ENCODE peak calls at places on chromosomes 7 and 10, in ten cellular contexts. H, U, C, R, J, K, E, G, Z and S are unnamed samples. For H3K27me3, the result is how much of the 10 kb centered on the place peaks cover.

GRCh38 chr10:44343836-44344235 is 41.1 kb downstream of the CXCL12 start:
- DNase-seq in H (no peak), U (no peak), C (no peak), R (no peak), J (no peak), K (no peak), E (no peak), G (no peak), Z (no peak), S (no peak)

GRCh38 chr10:130932326-130933007 is 379.1 kb downstream of the TCERG1L start:
- DNase-seq in H (no peak), U (no peak), C (no peak), R (no peak), J (no peak), K (peak), E (no peak), G (no peak), Z (no peak), S (no peak)

GRCh38 chr10:93718937-93719725 is 16.7 kb upstream of the FRA10AC1 start:
- DNase-seq in H (no peak), U (peak), C (no peak), R (no peak), J (no peak), K (no peak), E (no peak), G (no peak), Z (no peak), S (no peak)

GRCh38 chr10:104353325-104354048 is at the start of gene CFAP58:
- DNase-seq in H (peak), U (peak), C (peak), R (peak), J (peak), K (peak), E (peak), G (peak), Z (peak), S (peak)

GRCh38 chr10:21427804-21428481 is 97.5 kb downstream of the SKIDA1 start:
- DNase-seq in H (no peak), U (no peak), C (no peak), R (no peak), J (no peak), K (no peak), E (no peak), G (no peak), Z (no peak), S (no peak)

GRCh38 chr7:94351703-94352102 is 43.0 kb upstream of the COL1A2 start:
- DNase-seq in H (no peak), U (no peak), C (no peak), R (no peak), J (no peak), K (no peak), E (no peak), G (no peak), Z (no peak), S (no peak)

GRCh38 chr7:80896856-80897598 is 21.8 kb downstream of the SEMA3C start:
- DNase-seq in H (no peak), U (no peak), C (peak), R (no peak), J (no peak), K (no peak), E (no peak), G (no peak), Z (no peak), S (no peak)

GRCh38 chr10:71972746-71973695 is 8.8 kb downstream of the CHST3 start:
- DNase-seq in H (no peak), U (no peak), C (no peak), R (no peak), J (no peak), K (no peak), E (no peak), G (no peak), Z (no peak), S (no peak)

GRCh38 chr10:132547421-132547861 is 9.9 kb downstream of the INPP5A start:
- DNase-seq in H (no peak), U (no peak), C (no peak), R (no peak), J (no peak), K (no peak), E (peak), G (no peak), Z (no peak), S (no peak)

GRCh38 chr7:76424413-76425111 is at the start of gene ZP3:
- DNase-seq in H (no peak), U (no peak), C (no peak), R (no peak), J (no peak), K (no peak), E (no peak), G (no peak), Z (no peak), S (no peak)

GRCh38 chr10:75099952-75100763 is 11.3 kb upstream of the SAMD8 start:
- DNase-seq in H (peak), U (peak), C (peak), R (peak), J (peak), K (no peak), E (peak), G (peak), Z (peak), S (peak)

GRCh38 chr10:110872984-110873569 is 1.3 kb downstream of the PDCD4 start:
- DNase-seq in H (no peak), U (peak), C (no peak), R (no peak), J (no peak), K (no peak), E (no peak), G (no peak), Z (no peak), S (peak)

GRCh38 chr7:77989981-77990566 is 191.5 kb downstream of the PHTF2 start:
- DNase-seq in H (no peak), U (no peak), C (peak), R (no peak), J (no peak), K (no peak), E (no peak), G (peak), Z (no peak), S (peak)

GRCh38 chr7:81110673-81111072 is 191.8 kb upstream of the SEMA3C start:
- DNase-seq in H (no peak), U (no peak), C (no peak), R (no peak), J (no peak), K (no peak), E (no peak), G (no peak), Z (no peak), S (no peak)

GRCh38 chr10:97683556-97684357 is 3.3 kb downstream of the AVPI1 start:
- DNase-seq in H (no peak), U (no peak), C (peak), R (no peak), J (no peak), K (no peak), E (no peak), G (no peak), Z (no peak), S (no peak)

GRCh38 chr7:124532166-124532565 is 233.4 kb downstream of the GPR37 start:
- DNase-seq in H (no peak), U (no peak), C (no peak), R (no peak), J (no peak), K (no peak), E (no peak), G (no peak), Z (no peak), S (no peak)

GRCh38 chr10:130179640-130180039 is 43.4 kb downstream of the GLRX3 start:
- DNase-seq in H (no peak), U (peak), C (no peak), R (no peak), J (peak), K (no peak), E (no peak), G (no peak), Z (no peak), S (peak)

GRCh38 chr10:78947226-78947625 is 121.5 kb upstream of the ZMIZ1 start:
- DNase-seq in H (no peak), U (no peak), C (no peak), R (no peak), J (no peak), K (no peak), E (no peak), G (no peak), Z (no peak), S (no peak)

GRCh38 chr10:78584266-78584665 is 484.5 kb upstream of the ZMIZ1 start:
- DNase-seq in H (no peak), U (no peak), C (no peak), R (no peak), J (no peak), K (no peak), E (no peak), G (no peak), Z (no peak), S (no peak)

GRCh38 chr7:52959336-52959735 is 76.1 kb upstream of the POM121L12 start:
- DNase-seq in H (no peak), U (no peak), C (no peak), R (no peak), J (no peak), K (no peak), E (no peak), G (no peak), Z (no peak), S (no peak)

GRCh38 chr10:78524342-78524741 is 490.7 kb downstream of the RPS24 start:
- DNase-seq in H (no peak), U (no peak), C (no peak), R (no peak), J (no peak), K (no peak), E (peak), G (no peak), Z (no peak), S (no peak)

GRCh38 chr10:123117644-123118409 is 17.9 kb upstream of the HMX3 start:
- DNase-seq in H (no peak), U (peak), C (no peak), R (no peak), J (peak), K (no peak), E (no peak), G (peak), Z (no peak), S (no peak)

GRCh38 chr10:46033602-46034011 is 3.2 kb upstream of the NCOA4 start:
- DNase-seq in H (no peak), U (no peak), C (no peak), R (no peak), J (no peak), K (no peak), E (peak), G (no peak), Z (peak), S (peak)

GRCh38 chr10:113788604-113789083 is 37.2 kb downstream of the PLEKHS1 start:
- DNase-seq in H (peak), U (no peak), C (no peak), R (no peak), J (peak), K (no peak), E (no peak), G (no peak), Z (peak), S (peak)

GRCh38 chr7:69756235-69756634 is 158.0 kb downstream of the AUTS2 start:
- DNase-seq in H (no peak), U (peak), C (no peak), R (no peak), J (no peak), K (no peak), E (no peak), G (no peak), Z (no peak), S (peak)

GRCh38 chr7:116797611-116798010 is 64.8 kb upstream of the CAPZA2 start:
- DNase-seq in H (no peak), U (no peak), C (peak), R (no peak), J (no peak), K (no peak), E (no peak), G (no peak), Z (no peak), S (no peak)

GRCh38 chr10:47137311-47137851 is 162.6 kb upstream of the GDF10 start:
- DNase-seq in H (no peak), U (no peak), C (no peak), R (no peak), J (no peak), K (no peak), E (no peak), G (no peak), Z (no peak), S (no peak)

GRCh38 chr10:8435186-8436055 is 380.9 kb downstream of the GATA3 start:
- DNase-seq in H (no peak), U (no peak), C (no peak), R (no peak), J (no peak), K (no peak), E (no peak), G (no peak), Z (peak), S (no peak)

GRCh38 chr7:11252705-11253272 is 279.1 kb downstream of the PHF14 start:
- DNase-seq in H (no peak), U (no peak), C (no peak), R (no peak), J (no peak), K (no peak), E (no peak), G (no peak), Z (no peak), S (no peak)

GRCh38 chr7:66837661-66838060 is 83.4 kb upstream of the TMEM248 start:
- DNase-seq in H (no peak), U (no peak), C (no peak), R (no peak), J (no peak), K (no peak), E (no peak), G (no peak), Z (no peak), S (no peak)

GRCh38 chr10:33927347-33927746 is 592.9 kb upstream of the NRP1 start:
- DNase-seq in H (no peak), U (no peak), C (no peak), R (no peak), J (no peak), K (no peak), E (no peak), G (no peak), Z (peak), S (peak)

GRCh38 chr7:12630615-12630884 is 56.9 kb upstream of the ARL4A start:
- DNase-seq in H (no peak), U (no peak), C (no peak), R (no peak), J (no peak), K (no peak), E (no peak), G (no peak), Z (no peak), S (peak)

GRCh38 chr7:85528581-85528980 is 341.7 kb upstream of the SEMA3D start:
- DNase-seq in H (no peak), U (no peak), C (no peak), R (no peak), J (no peak), K (no peak), E (no peak), G (no peak), Z (no peak), S (no peak)

DNA sequence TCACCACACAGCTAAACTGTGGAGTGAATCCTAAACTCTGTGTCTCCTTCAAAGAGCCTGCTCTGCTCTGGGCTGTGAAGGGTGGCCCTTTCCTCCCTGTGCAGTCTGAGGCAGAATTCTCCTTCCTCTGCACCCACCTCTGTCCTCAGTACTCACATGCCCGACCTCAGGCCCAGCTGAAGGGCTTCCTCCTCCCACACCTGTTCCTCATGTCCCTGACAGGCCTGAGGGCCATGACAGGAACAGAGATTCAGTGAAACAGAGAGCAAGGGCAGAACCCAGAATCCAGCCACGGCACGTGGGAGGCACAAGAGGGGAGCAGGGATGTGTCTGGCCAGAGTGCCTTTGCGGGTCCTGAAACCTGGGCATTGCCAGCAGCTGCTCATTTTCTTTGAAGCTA is 13.9 kb downstream of the CREB3L2 start:
- DNase-seq in H (no peak), U (no peak), C (peak), R (no peak), J (no peak), K (no peak), E (no peak), G (no peak), Z (no peak), S (no peak)
- H3K27ac ChIP-seq in H (no peak), U (no peak), C (peak), R (no peak), J (no peak), K (peak), E (peak), G (no peak), Z (peak), S (no peak)

DNA sequence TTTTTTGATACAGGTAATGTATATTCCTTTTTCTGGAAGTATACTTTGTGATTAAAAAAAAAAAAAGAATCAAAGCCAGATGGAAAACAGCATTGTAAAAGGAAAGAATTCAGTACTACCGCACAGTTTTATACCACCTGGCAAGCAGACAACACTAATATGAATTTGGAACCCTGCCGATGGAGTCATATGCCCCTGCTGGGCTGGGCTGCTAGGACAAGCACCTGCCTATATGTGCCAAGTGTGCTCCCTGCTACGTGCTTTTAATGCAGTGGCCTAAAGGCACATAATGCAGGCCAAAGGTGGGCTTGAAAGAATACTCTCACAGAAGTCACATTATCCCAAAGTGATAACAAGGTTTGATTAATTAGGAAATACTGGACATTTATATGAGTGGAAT is 29.8 kb upstream of the WAC start:
- DNase-seq in H (peak), U (no peak), C (peak), R (peak), J (no peak), K (no peak), E (no peak), G (no peak), Z (peak), S (peak)
- TF ChIP-seq CTCF in H (no peak), U (no peak), C (peak), R (no peak), J (no peak), K (no peak), E (no peak), G (no peak), Z (peak), S (no peak)

DNA sequence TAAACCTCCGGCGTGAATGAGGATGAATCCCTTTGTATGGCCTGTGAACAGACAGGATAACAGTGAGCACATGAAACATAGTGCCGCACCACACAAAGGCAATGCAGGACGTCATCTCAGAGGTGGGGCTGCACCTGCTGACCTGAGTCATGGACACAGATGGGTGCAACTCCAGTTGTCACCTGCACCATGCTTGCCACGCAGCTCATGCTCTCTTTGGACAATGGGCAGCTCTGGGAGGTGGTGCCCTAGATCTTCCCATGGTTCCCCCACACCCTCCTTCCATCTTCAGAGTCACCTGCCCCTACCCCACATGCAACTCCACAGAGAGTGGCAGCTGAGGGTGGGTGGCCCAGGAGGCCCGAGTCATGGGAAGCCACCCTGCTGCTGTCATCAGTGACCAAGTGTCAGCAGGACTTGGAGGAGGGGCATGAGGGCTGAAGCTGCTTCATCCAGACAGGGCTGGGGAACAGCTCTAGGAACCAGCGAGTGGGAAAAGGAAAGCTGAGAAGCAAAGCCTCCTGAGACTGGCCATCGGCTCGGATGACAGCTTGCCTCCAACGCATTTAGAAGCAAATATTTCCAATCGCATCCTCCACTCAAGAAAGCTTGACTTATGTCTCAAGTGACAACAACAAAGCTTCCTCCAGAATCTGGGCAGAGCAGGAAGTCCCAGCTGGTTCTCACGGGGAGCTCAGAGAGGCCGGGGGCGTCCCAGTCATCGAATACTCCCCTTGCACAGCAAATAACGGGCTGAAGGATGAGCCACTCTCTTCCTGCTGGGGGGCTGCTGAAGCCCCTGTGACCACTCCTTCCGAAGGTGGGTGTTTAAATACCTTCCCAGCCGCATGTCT is 27.1 kb downstream of the VIPR2 start:
- DNase-seq in H (no peak), U (no peak), C (no peak), R (no peak), J (no peak), K (no peak), E (peak), G (no peak), Z (no peak), S (no peak)
- H3K27me3 ChIP-seq in H (under half), U (under half), C (under half), R (under half), J (under half), K (under half), E (under half), G (under half), Z (under half), S (half or more)

DNA sequence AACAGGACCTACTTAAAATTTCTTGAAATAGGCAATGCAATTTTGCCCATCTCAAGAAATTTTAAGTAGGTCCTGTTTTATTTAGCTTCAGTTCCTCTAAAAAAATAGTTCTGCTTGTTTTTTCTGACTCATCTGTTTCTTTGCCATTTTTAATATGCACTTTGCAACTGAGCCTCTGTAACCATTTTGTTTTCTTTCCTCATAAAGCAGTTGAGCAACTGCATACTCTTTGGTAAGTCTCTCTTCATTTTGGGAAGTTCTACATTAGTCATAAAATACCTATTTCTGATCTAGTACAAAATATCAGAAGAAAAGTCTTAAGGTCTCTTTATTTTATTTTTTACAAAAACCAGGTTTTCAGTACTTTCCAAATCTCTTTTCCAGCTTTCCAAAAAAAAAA is 18.0 kb downstream of the TAS2R40 start:
- DNase-seq in H (no peak), U (no peak), C (no peak), R (no peak), J (no peak), K (no peak), E (no peak), G (no peak), Z (no peak), S (no peak)
- H3K27ac ChIP-seq in H (no peak), U (no peak), C (no peak), R (no peak), J (no peak), K (no peak), E (no peak), G (no peak), Z (no peak), S (no peak)

GRCh38 chr10:5589963-5590511 is 65.3 kb downstream of the CALML3 start:
- DNase-seq in H (no peak), U (no peak), C (no peak), R (no peak), J (no peak), K (no peak), E (no peak), G (no peak), Z (no peak), S (no peak)
- TF ChIP-seq CTCF in H (no peak), U (peak), C (no peak), R (no peak), J (no peak), K (no peak), E (no peak), G (no peak), Z (no peak), S (no peak)